ENCODE peak calls at places on chromosomes 4 and X, in seven cellular contexts. O is NCI-H2171, N is progenitor cell of endocrine pancreas, H is ecto neural progenitor cell, B is DMS153, U is fibroblast of lung, G is H7. D is an unnamed sample.
A peak's percentile ranks its signal among the peaks of the same experiment; 100 is the strongest.

GRCh38 chr4:17283832-17284231 is 228.1 kb downstream of the QDPR start:
- DNase-seq in O (no peak), N (no peak), H (no peak), B (peak; percentile 37), U (no peak), G (no peak), D (no peak)

GRCh38 chrX:140836874-140837273 is 127.3 kb downstream of the LINC00632 start:
- DNase-seq in O (no peak), N (no peak), H (no peak), B (no peak), U (no peak), G (no peak), D (no peak)

GRCh38 chrX:48957477-48957826 is at the start of gene OTUD5:
- DNase-seq in O (peak; percentile 72), N (peak; percentile 23), H (peak; percentile 76), B (peak; percentile 58), U (no peak), G (peak; percentile 92), D (no peak)

GRCh38 chr4:122632396-122633143 is 11.7 kb upstream of the IL21 start:
- DNase-seq in O (no peak), N (no peak), H (no peak), B (no peak), U (peak; percentile 38), G (no peak), D (no peak)

GRCh38 chr4:22372958-22373357 is 142.9 kb downstream of the ADGRA3 start:
- DNase-seq in O (no peak), N (no peak), H (no peak), B (no peak), U (no peak), G (no peak), D (no peak)

GRCh38 chr4:743463-744211 is 38.0 kb downstream of the PCGF3 start:
- DNase-seq in O (no peak), N (no peak), H (no peak), B (no peak), U (peak; percentile 45), G (peak; percentile 54), D (no peak)

GRCh38 chr4:184168406-184169019 is 49.2 kb downstream of the ENPP6 start:
- DNase-seq in O (no peak), N (peak; percentile 74), H (peak; percentile 91), B (no peak), U (peak; percentile 62), G (peak; percentile 90), D (peak; percentile 68)

GRCh38 chr4:16636911-16637630 is 261.4 kb downstream of the LDB2 start:
- DNase-seq in O (no peak), N (no peak), H (no peak), B (no peak), U (no peak), G (no peak), D (no peak)

GRCh38 chrX:20527458-20528099 is 260.9 kb upstream of the RPS6KA3 start:
- DNase-seq in O (peak; percentile 27), N (no peak), H (no peak), B (peak; percentile 6), U (peak; percentile 43), G (peak; percentile 10), D (peak; percentile 47)

GRCh38 chrX:118717703-118718391 is 9.6 kb upstream of the IL13RA1 start:
- DNase-seq in O (no peak), N (no peak), H (no peak), B (no peak), U (no peak), G (no peak), D (no peak)

GRCh38 chr4:163048447-163048846 is 118.2 kb downstream of the NAF1 start:
- DNase-seq in O (no peak), N (no peak), H (no peak), B (no peak), U (peak; percentile 3), G (peak; percentile 27), D (peak; percentile 32)

GRCh38 chr4:58456727-58457384 is 1346.7 kb upstream of the IGFBP7 start:
- DNase-seq in O (no peak), N (no peak), H (no peak), B (no peak), U (no peak), G (no peak), D (no peak)

GRCh38 chrX:20144491-20144890 is 2.9 kb upstream of the EIF1AX start:
- DNase-seq in O (no peak), N (no peak), H (no peak), B (no peak), U (peak; percentile 21), G (no peak), D (peak; percentile 80)

GRCh38 chr4:159551268-159551667 is 448.4 kb downstream of the RAPGEF2 start:
- DNase-seq in O (no peak), N (no peak), H (no peak), B (no peak), U (no peak), G (no peak), D (no peak)

GRCh38 chrX:81957900-81958545 is 756.1 kb downstream of the SH3BGRL start:
- DNase-seq in O (no peak), N (no peak), H (no peak), B (no peak), U (no peak), G (peak; percentile 2), D (peak; percentile 46)

GRCh38 chr4:103307479-103308042 is 109.4 kb upstream of the CENPE start:
- DNase-seq in O (no peak), N (no peak), H (no peak), B (no peak), U (no peak), G (no peak), D (no peak)

GRCh38 chr4:94511591-94511990 is 59.8 kb downstream of the PDLIM5 start:
- DNase-seq in O (no peak), N (no peak), H (no peak), B (no peak), U (no peak), G (no peak), D (no peak)

GRCh38 chr4:118351851-118352827 is 664 bp downstream of the PRSS12 start:
- DNase-seq in O (no peak), N (peak; percentile 41), H (peak; percentile 66), B (peak; percentile 33), U (peak; percentile 62), G (peak; percentile 65), D (peak; percentile 16)

GRCh38 chr4:5924466-5925125 is 31.7 kb upstream of the CRMP1 start:
- DNase-seq in O (no peak), N (no peak), H (no peak), B (no peak), U (no peak), G (no peak), D (no peak)

GRCh38 chr4:24729041-24729730 is 66.2 kb upstream of the SOD3 start:
- DNase-seq in O (no peak), N (no peak), H (no peak), B (no peak), U (no peak), G (no peak), D (no peak)

GRCh38 chr4:2255501-2256155 is 6.3 kb downstream of the MXD4 start:
- DNase-seq in O (no peak), N (no peak), H (no peak), B (no peak), U (no peak), G (peak; percentile 62), D (no peak)

GRCh38 chrX:132452911-132453550 is 35.8 kb downstream of the MBNL3 start:
- DNase-seq in O (no peak), N (no peak), H (no peak), B (no peak), U (no peak), G (no peak), D (no peak)

GRCh38 chr4:97942951-97943350 is 200.3 kb downstream of the STPG2 start:
- DNase-seq in O (no peak), N (no peak), H (no peak), B (no peak), U (no peak), G (no peak), D (no peak)

GRCh38 chrX:26848511-26848910 is 614.6 kb downstream of the PPP4R3C start:
- DNase-seq in O (no peak), N (no peak), H (no peak), B (no peak), U (peak; percentile 65), G (no peak), D (no peak)

GRCh38 chr4:20544645-20545044 is 155.6 kb upstream of the PACRGL start:
- DNase-seq in O (no peak), N (no peak), H (no peak), B (no peak), U (peak; percentile 81), G (peak; percentile 10), D (peak; percentile 62)

D was measured in kidney tubule cell.